ENCODE peak calls at places on chromosomes 16 and 17, in five cellular contexts. G is A549, Q is HepG2, F is DND-41, M is astrocyte. U is an unnamed sample.

GRCh38 chr16:31421587-31421986 is 6.6 kb downstream of the COX6A2 start:
- DNase-seq in G (no peak), Q (no peak), F (no peak), M (no peak), U (no peak)

GRCh38 chr17:79544142-79544914 is 66.5 kb downstream of the RBFOX3 start:
- DNase-seq in G (no peak), Q (no peak), F (no peak), M (no peak), U (no peak)

GRCh38 chr16:84928679-84929420 is 82.5 kb downstream of the ZDHHC7 start:
- DNase-seq in G (no peak), Q (no peak), F (no peak), M (no peak), U (no peak)

GRCh38 chr16:2597560-2597902 is 59.7 kb downstream of the PDPK1 start:
- DNase-seq in G (no peak), Q (no peak), F (no peak), M (no peak), U (no peak)

GRCh38 chr17:4635823-4636375 is 5.6 kb downstream of the ALOX15 start:
- DNase-seq in G (no peak), Q (no peak), F (no peak), M (no peak), U (no peak)

GRCh38 chr17:82372591-82373452 is 1.3 kb downstream of the UTS2R start:
- DNase-seq in G (no peak), Q (no peak), F (no peak), M (no peak), U (no peak)

GRCh38 chr16:48013476-48013875 is 142.3 kb downstream of the ABCC12 start:
- DNase-seq in G (no peak), Q (no peak), F (no peak), M (peak), U (no peak)

GRCh38 chr16:1133810-1134520 is 18.9 kb upstream of the CACNA1H start:
- DNase-seq in G (no peak), Q (no peak), F (no peak), M (no peak), U (no peak)

GRCh38 chr17:47604268-47604927 is 45.3 kb upstream of the KPNB1 start:
- DNase-seq in G (no peak), Q (no peak), F (no peak), M (peak), U (peak)

GRCh38 chr17:55436224-55437164 is 14.9 kb upstream of the MMD start:
- DNase-seq in G (no peak), Q (no peak), F (no peak), M (no peak), U (no peak)

GRCh38 chr16:83676056-83676455 is 131.7 kb upstream of the HSBP1 start:
- DNase-seq in G (no peak), Q (no peak), F (no peak), M (no peak), U (no peak)

GRCh38 chr16:72905581-72905980 is 142.3 kb downstream of the ZFHX3 start:
- DNase-seq in G (no peak), Q (no peak), F (no peak), M (peak), U (no peak)

GRCh38 chr16:57017251-57017650 is 27.9 kb downstream of the NLRC5 start:
- DNase-seq in G (no peak), Q (no peak), F (no peak), M (no peak), U (no peak)

GRCh38 chr17:34776454-34776853 is 184.8 kb downstream of the CCT6B start:
- DNase-seq in G (no peak), Q (no peak), F (no peak), M (no peak), U (no peak)

GRCh38 chr17:50026901-50027638 is 28.8 kb upstream of the ITGA3 start:
- DNase-seq in G (peak), Q (peak), F (peak), M (peak), U (peak)

GRCh38 chr17:1484586-1485310 is 7.7 kb downstream of the MYO1C start:
- DNase-seq in G (peak), Q (peak), F (peak), M (no peak), U (peak)

GRCh38 chr16:64808474-64808873 is 313.4 kb downstream of the CDH11 start:
- DNase-seq in G (no peak), Q (no peak), F (no peak), M (no peak), U (no peak)

GRCh38 chr17:81398855-81399451 is 3.7 kb downstream of the BAHCC1 start:
- DNase-seq in G (no peak), Q (no peak), F (peak), M (no peak), U (peak)

GRCh38 chr16:24774510-24774909 is 45.1 kb downstream of the TNRC6A start:
- DNase-seq in G (no peak), Q (no peak), F (no peak), M (no peak), U (no peak)

GRCh38 chr16:56965149-56965938 is 3.6 kb downstream of the CETP start:
- DNase-seq in G (no peak), Q (no peak), F (no peak), M (no peak), U (no peak)

GRCh38 chr17:82278786-82279379 is 5.4 kb upstream of the CSNK1D start:
- DNase-seq in G (no peak), Q (no peak), F (no peak), M (no peak), U (no peak)

GRCh38 chr16:2815299-2815771 is 1.7 kb upstream of the PRSS21 start:
- DNase-seq in G (no peak), Q (no peak), F (no peak), M (no peak), U (no peak)

DNA sequence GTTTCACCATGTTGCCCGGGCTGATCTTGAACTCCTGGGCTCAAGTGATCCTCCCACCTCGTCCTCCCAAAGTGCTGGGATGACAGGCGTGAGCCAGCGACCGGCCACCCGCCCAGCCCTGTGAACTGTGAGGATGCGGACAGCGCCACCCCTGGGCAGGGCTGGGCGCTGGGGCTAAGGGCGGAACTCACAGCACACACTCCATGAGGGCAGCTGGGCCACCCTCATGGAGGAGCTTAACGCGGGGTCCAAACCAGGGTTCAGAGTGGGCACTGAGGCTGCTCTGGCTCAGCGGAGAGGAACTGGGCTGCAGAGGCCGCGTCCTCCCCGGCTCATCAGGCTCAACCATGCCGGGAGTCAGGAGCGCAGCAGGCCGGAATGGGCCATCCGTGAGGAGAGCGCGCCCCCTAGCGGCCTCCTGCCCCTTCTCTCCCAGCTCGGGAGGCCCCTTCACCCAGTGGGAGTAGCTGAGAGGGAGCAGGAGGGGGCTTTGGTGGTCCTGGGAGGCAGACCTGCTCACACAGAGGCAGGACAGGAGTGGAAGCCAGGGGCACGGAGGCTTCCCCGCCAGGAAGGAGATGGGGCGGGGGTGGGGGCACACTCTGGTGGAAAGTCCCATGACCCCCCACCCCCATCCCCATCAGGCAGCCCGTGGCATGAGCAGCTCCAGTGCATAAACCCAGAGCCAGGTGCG is 13.8 kb downstream of the CORO7 start:
- DNase-seq in G (peak), Q (peak), F (peak), M (no peak), U (peak)
- H3K4me2 ChIP-seq in G (peak), Q (peak), F (no peak), M (no peak), U (peak)

DNA sequence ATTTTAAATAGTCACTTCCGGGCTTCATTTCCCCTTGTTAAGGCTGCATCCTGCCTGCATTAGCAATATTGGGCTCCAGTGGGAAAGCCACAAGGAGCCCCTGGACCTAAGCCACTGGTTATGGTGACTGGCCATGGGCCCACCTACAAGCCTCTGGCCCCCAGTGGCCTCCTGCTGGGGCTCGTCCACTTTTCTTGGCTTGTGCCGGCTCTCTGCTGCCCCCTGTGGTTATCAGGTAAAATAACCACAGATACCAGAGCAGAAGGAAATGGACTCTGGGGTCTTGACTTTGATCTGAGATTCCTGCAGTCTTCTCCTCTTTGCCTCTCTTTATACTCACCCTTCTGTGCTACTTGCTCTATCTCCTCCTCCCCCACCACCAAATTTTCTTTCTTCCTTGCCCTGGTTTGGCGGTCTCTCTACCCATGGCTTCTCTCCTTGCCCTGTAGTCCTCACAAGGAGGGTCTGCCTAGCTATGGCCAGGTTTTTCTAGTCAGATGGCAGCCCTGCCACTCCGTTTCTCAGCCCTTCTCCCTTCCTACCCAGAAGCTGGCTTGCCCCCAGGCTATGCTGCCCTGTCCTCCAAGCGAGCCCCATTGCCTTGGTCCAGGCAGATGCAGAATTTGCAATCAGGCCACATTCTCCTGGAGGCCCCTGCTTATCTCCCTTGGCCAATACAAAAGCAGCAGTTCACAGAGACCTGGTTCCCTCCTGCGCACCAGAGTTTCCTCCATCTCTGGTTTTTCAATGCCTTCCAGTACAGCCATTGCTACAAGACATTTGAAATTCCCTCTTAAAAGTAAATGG is 82.9 kb upstream of the RCVRN start:
- DNase-seq in G (peak), Q (peak), F (peak), M (no peak), U (peak)
- H3K4me2 ChIP-seq in G (no peak), Q (no peak), F (no peak), M (no peak), U (no peak)

GRCh38 chr17:39662551-39663339 is 2.4 kb upstream of the TCAP start:
- DNase-seq in G (no peak), Q (no peak), F (no peak), M (no peak), U (no peak)
- H3K4me2 ChIP-seq in G (peak), Q (no peak), F (no peak), M (no peak), U (no peak)

DNA sequence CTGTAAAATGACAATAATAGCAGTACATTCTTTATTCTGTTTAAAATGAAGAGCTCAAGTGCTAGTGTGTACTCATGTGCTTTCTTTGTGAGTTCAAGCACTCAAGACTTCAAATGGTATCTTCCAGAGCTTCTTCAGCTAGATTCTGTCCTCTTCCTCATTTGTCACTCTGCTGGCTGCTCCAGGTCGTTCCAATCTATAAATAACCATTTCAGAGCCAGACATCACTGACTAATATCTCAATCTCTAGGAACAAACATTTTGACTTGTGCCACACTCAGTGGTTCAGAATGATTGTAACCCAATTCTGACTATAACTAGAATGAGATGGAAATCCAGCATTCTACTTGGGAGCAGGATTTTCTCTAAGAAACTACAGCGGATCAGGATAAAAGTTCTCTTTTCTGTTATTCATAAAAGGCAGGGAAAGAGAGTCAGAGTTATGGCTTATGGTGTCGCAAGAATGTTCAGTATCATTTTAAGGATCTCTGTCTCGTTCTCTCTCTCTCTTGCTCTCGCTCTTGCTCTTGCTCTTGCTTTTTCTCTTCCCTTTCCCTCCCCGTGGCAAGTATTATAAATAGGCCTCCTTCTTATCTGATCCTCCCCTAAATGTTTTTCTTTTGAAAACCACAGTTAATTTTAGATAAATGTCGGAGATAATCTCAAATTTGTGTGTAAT is 116.2 kb upstream of the MAF start:
- DNase-seq in G (no peak), Q (no peak), F (no peak), M (no peak), U (peak)
- H3K4me2 ChIP-seq in G (no peak), Q (no peak), F (no peak), M (peak), U (no peak)

GRCh38 chr16:87363771-87364476 is 19.7 kb downstream of the FBXO31 start:
- DNase-seq in G (no peak), Q (no peak), F (no peak), M (no peak), U (peak)
- H3K4me2 ChIP-seq in G (no peak), Q (no peak), F (no peak), M (no peak), U (peak)

DNA sequence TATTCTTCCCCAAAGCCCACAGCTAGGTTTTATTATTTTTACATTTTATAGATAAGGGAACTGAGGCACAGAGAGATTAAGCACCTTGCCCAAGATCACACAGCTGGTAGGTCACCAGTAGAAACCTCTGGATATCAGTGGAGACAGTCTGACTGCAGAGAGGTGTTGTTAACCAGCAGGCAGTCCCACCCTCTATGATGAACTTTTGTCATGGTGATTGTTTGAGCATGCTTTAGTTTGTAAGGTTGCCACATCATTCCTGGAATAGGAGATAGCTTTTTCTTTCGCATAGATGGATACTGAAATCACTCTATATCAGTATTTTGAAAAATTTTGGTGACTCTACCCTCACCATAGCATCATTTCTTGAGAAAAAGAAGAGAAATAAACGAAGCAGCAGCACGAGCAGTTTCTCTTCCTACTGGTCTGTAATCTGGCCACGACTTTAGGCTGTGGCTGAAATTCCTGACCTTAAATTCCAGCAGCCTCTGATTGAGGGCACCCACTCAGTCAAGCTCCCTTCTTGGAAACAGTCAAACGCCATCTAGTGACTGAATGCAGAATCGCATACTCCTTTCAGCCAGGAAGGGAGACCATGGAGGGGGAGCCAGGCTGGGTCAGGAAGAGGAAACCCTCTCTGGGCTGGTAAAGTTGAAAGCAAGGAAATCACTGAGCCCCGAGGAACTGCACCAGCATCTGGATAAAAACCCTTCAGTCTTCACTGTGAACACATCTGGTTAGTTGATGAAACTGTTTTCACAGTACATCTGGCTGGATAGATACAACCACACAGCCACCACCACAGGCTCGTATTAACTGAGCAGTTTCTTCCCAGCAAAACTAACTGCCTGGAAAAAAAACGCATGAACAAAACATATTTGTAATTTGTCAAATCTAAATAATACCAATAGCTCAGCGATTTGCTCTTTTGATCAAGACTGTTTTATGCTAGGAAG is 108.4 kb upstream of the XYLT1 start:
- DNase-seq in G (peak), Q (peak), F (peak), M (peak), U (peak)
- H3K4me2 ChIP-seq in G (no peak), Q (no peak), F (peak), M (peak), U (no peak)